ENCODE peak calls at places on chromosomes 13 and 19, in eight cellular contexts. L is NCI-H748 treated with DMSO at 0.1 percent for 48 hours; Z is T-cell; U is activated T-cell treated with anti-CD3 and anti-CD28 coated beads, Interleukin-2, amount 50 U/mL, for 48 hours; J is pancreas; V is GM18507; P is pulmonary artery endothelial cell; B is stimulated activated CD4-positive, alpha-beta T cell treated with anti-CD3 and anti-CD28 coated beads, Interleukin-4, amount 100 ng/mL, for 1 hour. K is an unnamed sample.

GRCh38 chr13:46831588-46832194 is 34.7 kb upstream of the ESD start:
- DNase-seq in Z (no peak), J (no peak), L (peak), U (peak), V (no peak), B (no peak), P (no peak), K (no peak)

GRCh38 chr19:50357178-50358100 is 8.0 kb downstream of the NAPSA start:
- DNase-seq in J (peak), B (peak), Z (peak), L (peak), P (no peak), V (no peak), U (peak), K (peak)

GRCh38 chr13:73341748-73342147 is 282.9 kb downstream of the KLF5 start:
- DNase-seq in P (no peak), V (no peak), J (no peak), Z (no peak), U (no peak), L (no peak), B (no peak), K (no peak)

GRCh38 chr19:53977429-53977990 is 13.9 kb upstream of the CACNG6 start:
- DNase-seq in B (peak), L (peak), P (peak), Z (peak), U (peak), J (peak), V (no peak), K (peak)

GRCh38 chr19:21133633-21134032 is 8.2 kb upstream of the ZNF431 start:
- DNase-seq in U (no peak), B (no peak), L (no peak), V (no peak), J (no peak), P (no peak), Z (no peak), K (no peak)

GRCh38 chr19:12727745-12728433 is 4.2 kb upstream of the TNPO2 start:
- DNase-seq in J (no peak), P (no peak), L (no peak), Z (no peak), V (no peak), U (no peak), B (no peak), K (no peak)

GRCh38 chr19:2820112-2820702 is 539 bp downstream of the ZNF554 start:
- DNase-seq in Z (no peak), U (no peak), J (no peak), P (no peak), B (peak), V (no peak), L (no peak), K (no peak)

GRCh38 chr19:35363711-35364425 is 5.6 kb downstream of the FFAR3 start:
- DNase-seq in P (no peak), J (no peak), U (peak), L (no peak), V (no peak), Z (no peak), B (no peak), K (no peak)

GRCh38 chr19:8088752-8089663 is 36.4 kb downstream of the CCL25 start:
- DNase-seq in U (no peak), P (no peak), B (no peak), Z (no peak), V (no peak), J (no peak), L (no peak), K (no peak)

GRCh38 chr13:110876592-110876991 is 38.3 kb downstream of the ANKRD10 start:
- DNase-seq in L (no peak), P (no peak), J (no peak), U (no peak), B (no peak), Z (no peak), V (no peak), K (no peak)

GRCh38 chr19:50808856-50809255 is 14.7 kb downstream of the KLK1 start:
- DNase-seq in Z (no peak), L (no peak), J (no peak), U (no peak), B (no peak), V (no peak), P (no peak), K (no peak)

GRCh38 chr13:32277838-32278237 is 37.3 kb downstream of the ZAR1L start:
- DNase-seq in Z (no peak), L (no peak), V (no peak), U (no peak), P (no peak), J (no peak), B (no peak), K (no peak)

GRCh38 chr13:32528358-32528757 is 10.2 kb downstream of the N4BP2L2 start:
- DNase-seq in V (no peak), B (no peak), U (no peak), Z (no peak), P (no peak), J (no peak), L (no peak), K (no peak)

GRCh38 chr13:30738946-30739528 is 3.7 kb downstream of the ALOX5AP start:
- DNase-seq in J (no peak), V (no peak), U (no peak), B (no peak), Z (no peak), P (no peak), L (no peak), K (no peak)

GRCh38 chr13:42047561-42048322 is 706 bp upstream of the DGKH start:
- DNase-seq in P (no peak), U (peak), Z (peak), J (no peak), B (peak), L (peak), V (peak), K (no peak)

GRCh38 chr13:76848596-76848995 is 37.6 kb downstream of the KCTD12 start:
- DNase-seq in V (no peak), B (no peak), Z (no peak), P (no peak), J (no peak), L (no peak), U (no peak), K (no peak)

GRCh38 chr13:94176576-94176975 is 302.9 kb downstream of the DCT start:
- DNase-seq in V (no peak), U (no peak), J (no peak), B (no peak), P (no peak), L (no peak), Z (no peak), K (no peak)

GRCh38 chr19:8423821-8424223 is 10.7 kb downstream of the MARCHF2 start:
- DNase-seq in J (peak), V (no peak), Z (no peak), P (peak), U (no peak), B (no peak), L (no peak), K (no peak)

GRCh38 chr13:32415019-32415418 is 12.9 kb downstream of the N4BP2L1 start:
- DNase-seq in V (no peak), B (no peak), P (no peak), J (no peak), U (no peak), Z (peak), L (no peak), K (no peak)

GRCh38 chr19:5131866-5132561 is 163.1 kb downstream of the KDM4B start:
- DNase-seq in L (no peak), V (no peak), Z (no peak), J (no peak), B (no peak), U (peak), P (no peak), K (peak)

GRCh38 chr13:71242191-71242590 is 624.8 kb downstream of the DACH1 start:
- DNase-seq in J (no peak), L (peak), B (no peak), P (no peak), Z (no peak), V (no peak), U (no peak), K (no peak)

GRCh38 chr13:108120332-108120731 is 95.0 kb downstream of the LIG4 start:
- DNase-seq in J (no peak), L (peak), P (no peak), U (no peak), B (no peak), Z (no peak), V (no peak), K (no peak)

GRCh38 chr13:108322206-108322824 is 52.8 kb downstream of the TNFSF13B start:
- DNase-seq in B (no peak), P (no peak), U (no peak), J (no peak), V (no peak), Z (no peak), L (peak), K (peak)

GRCh38 chr19:45599286-45599685 is 2.7 kb downstream of the GPR4 start:
- DNase-seq in J (no peak), V (no peak), P (no peak), Z (no peak), L (no peak), B (no peak), U (no peak), K (no peak)

GRCh38 chr19:7795555-7796161 is 32.6 kb downstream of the CLEC4M start:
- DNase-seq in J (no peak), Z (no peak), L (peak), B (no peak), U (no peak), V (no peak), P (peak), K (no peak)

GRCh38 chr19:15469513-15470297 is 5.4 kb upstream of the RASAL3 start:
- DNase-seq in U (no peak), B (peak), P (no peak), J (no peak), V (no peak), L (no peak), Z (no peak), K (no peak)

GRCh38 chr13:94556646-94557045 is 39.3 kb downstream of the TGDS start:
- DNase-seq in U (no peak), V (no peak), B (no peak), J (no peak), L (no peak), P (no peak), Z (no peak), K (no peak)

GRCh38 chr13:64758520-64758919 is 2471.6 kb downstream of the PCDH9 start:
- DNase-seq in V (no peak), J (no peak), B (no peak), L (no peak), Z (no peak), U (no peak), P (no peak), K (no peak)

GRCh38 chr13:75319244-75319643 is 162.7 kb downstream of the TBC1D4 start:
- DNase-seq in V (no peak), L (no peak), B (no peak), J (no peak), U (no peak), P (no peak), Z (no peak), K (no peak)

GRCh38 chr19:3015126-3016057 is 13.7 kb downstream of the TLE2 start:
- DNase-seq in B (no peak), Z (no peak), V (no peak), J (no peak), P (no peak), L (no peak), U (no peak), K (no peak)

GRCh38 chr19:40716031-40716654 is 543 bp downstream of the COQ8B start:
- DNase-seq in P (no peak), V (no peak), L (peak), U (no peak), B (peak), J (no peak), Z (peak), K (no peak)

GRCh38 chr13:113801289-113801961 is 42.4 kb downstream of the TMEM255B start:
- DNase-seq in B (no peak), P (no peak), J (no peak), L (no peak), U (no peak), V (no peak), Z (no peak), K (no peak)

GRCh38 chr13:48571121-48571901 is 38.4 kb upstream of the RCBTB2 start:
- DNase-seq in J (no peak), B (no peak), Z (no peak), L (no peak), P (no peak), V (no peak), U (no peak), K (no peak)

GRCh38 chr19:49339364-49340068 is 4.3 kb downstream of the CD37 start:
- DNase-seq in Z (no peak), L (peak), J (peak), V (no peak), U (no peak), B (no peak), P (peak), K (no peak)

GRCh38 chr19:58397533-58398037 is 2.1 kb downstream of the RNF225 start:
- DNase-seq in U (no peak), L (no peak), P (no peak), B (no peak), V (no peak), Z (no peak), J (no peak), K (no peak)

GRCh38 chr13:99496322-99497142 is 4.7 kb upstream of the TM9SF2 start:
- DNase-seq in L (no peak), P (peak), J (no peak), Z (peak), V (no peak), B (peak), U (peak), K (peak)